ENCODE peak calls at places on chromosomes 16 and 17, in eight cellular contexts. One of them, this sample, is unnamed.

GRCh38 chr16:89374393-89374948 is 115.9 kb downstream of the ANKRD11 start:
- DNase-seq in BE2C: peak
- DNase-seq in cardiac fibroblast: no peak
- DNase-seq in neural progenitor cell: peak
- DNase-seq in WTC11: peak
- DNase-seq in H1: no peak
- DNase-seq in cardiac muscle cell: peak
- DNase-seq in AG09319: no peak
- DNase-seq in this sample: no peak

GRCh38 chr17:56681561-56682266 is 88.2 kb downstream of the NOG start:
- DNase-seq in BE2C: no peak
- DNase-seq in cardiac fibroblast: peak
- DNase-seq in neural progenitor cell: no peak
- DNase-seq in WTC11: no peak
- DNase-seq in H1: no peak
- DNase-seq in cardiac muscle cell: no peak
- DNase-seq in AG09319: no peak
- DNase-seq in this sample: no peak

GRCh38 chr16:2992383-2993081 is 12.3 kb upstream of the PKMYT1 start:
- DNase-seq in BE2C: no peak
- DNase-seq in cardiac fibroblast: no peak
- DNase-seq in neural progenitor cell: no peak
- DNase-seq in WTC11: no peak
- DNase-seq in H1: no peak
- DNase-seq in cardiac muscle cell: no peak
- DNase-seq in AG09319: no peak
- DNase-seq in this sample: no peak

GRCh38 chr17:35726609-35727460 is 4.6 kb upstream of the RASL10B start:
- DNase-seq in BE2C: peak
- DNase-seq in cardiac fibroblast: peak
- DNase-seq in neural progenitor cell: no peak
- DNase-seq in WTC11: no peak
- DNase-seq in H1: peak
- DNase-seq in cardiac muscle cell: peak
- DNase-seq in AG09319: peak
- DNase-seq in this sample: no peak

GRCh38 chr17:82396601-82397435 is 21.3 kb upstream of the HEXD start:
- DNase-seq in BE2C: no peak
- DNase-seq in cardiac fibroblast: peak
- DNase-seq in neural progenitor cell: no peak
- DNase-seq in WTC11: no peak
- DNase-seq in H1: no peak
- DNase-seq in cardiac muscle cell: peak
- DNase-seq in AG09319: peak
- DNase-seq in this sample: no peak

GRCh38 chr16:64196444-64196843 is 925.4 kb downstream of the CDH11 start:
- DNase-seq in BE2C: no peak
- DNase-seq in cardiac fibroblast: peak
- DNase-seq in neural progenitor cell: no peak
- DNase-seq in WTC11: no peak
- DNase-seq in H1: no peak
- DNase-seq in cardiac muscle cell: no peak
- DNase-seq in AG09319: peak
- DNase-seq in this sample: no peak

GRCh38 chr17:73194514-73195222 is 1.8 kb downstream of the COG1 start:
- DNase-seq in BE2C: no peak
- DNase-seq in cardiac fibroblast: no peak
- DNase-seq in neural progenitor cell: no peak
- DNase-seq in WTC11: no peak
- DNase-seq in H1: no peak
- DNase-seq in cardiac muscle cell: no peak
- DNase-seq in AG09319: no peak
- DNase-seq in this sample: no peak

GRCh38 chr17:78130080-78130438 is 512 bp upstream of the TMC8 start:
- DNase-seq in BE2C: no peak
- DNase-seq in cardiac fibroblast: no peak
- DNase-seq in neural progenitor cell: no peak
- DNase-seq in WTC11: no peak
- DNase-seq in H1: no peak
- DNase-seq in cardiac muscle cell: no peak
- DNase-seq in AG09319: no peak
- DNase-seq in this sample: no peak

GRCh38 chr16:49589721-49590120 is 216.1 kb downstream of the C16orf78 start:
- DNase-seq in BE2C: no peak
- DNase-seq in cardiac fibroblast: no peak
- DNase-seq in neural progenitor cell: peak
- DNase-seq in WTC11: peak
- DNase-seq in H1: peak
- DNase-seq in cardiac muscle cell: no peak
- DNase-seq in AG09319: no peak
- DNase-seq in this sample: peak

GRCh38 chr17:82901356-82901755 is 61.5 kb upstream of the ZNF750 start:
- DNase-seq in BE2C: no peak
- DNase-seq in cardiac fibroblast: no peak
- DNase-seq in neural progenitor cell: no peak
- DNase-seq in WTC11: no peak
- DNase-seq in H1: no peak
- DNase-seq in cardiac muscle cell: no peak
- DNase-seq in AG09319: no peak
- DNase-seq in this sample: no peak

GRCh38 chr16:65318590-65319267 is 196.9 kb upstream of the CDH11 start:
- DNase-seq in BE2C: no peak
- DNase-seq in cardiac fibroblast: no peak
- DNase-seq in neural progenitor cell: peak
- DNase-seq in WTC11: no peak
- DNase-seq in H1: no peak
- DNase-seq in cardiac muscle cell: no peak
- DNase-seq in AG09319: no peak
- DNase-seq in this sample: no peak

GRCh38 chr17:63740464-63741181 is 976 bp downstream of the STRADA start:
- DNase-seq in BE2C: no peak
- DNase-seq in cardiac fibroblast: peak
- DNase-seq in neural progenitor cell: no peak
- DNase-seq in WTC11: no peak
- DNase-seq in H1: no peak
- DNase-seq in cardiac muscle cell: no peak
- DNase-seq in AG09319: no peak
- DNase-seq in this sample: no peak

DNA sequence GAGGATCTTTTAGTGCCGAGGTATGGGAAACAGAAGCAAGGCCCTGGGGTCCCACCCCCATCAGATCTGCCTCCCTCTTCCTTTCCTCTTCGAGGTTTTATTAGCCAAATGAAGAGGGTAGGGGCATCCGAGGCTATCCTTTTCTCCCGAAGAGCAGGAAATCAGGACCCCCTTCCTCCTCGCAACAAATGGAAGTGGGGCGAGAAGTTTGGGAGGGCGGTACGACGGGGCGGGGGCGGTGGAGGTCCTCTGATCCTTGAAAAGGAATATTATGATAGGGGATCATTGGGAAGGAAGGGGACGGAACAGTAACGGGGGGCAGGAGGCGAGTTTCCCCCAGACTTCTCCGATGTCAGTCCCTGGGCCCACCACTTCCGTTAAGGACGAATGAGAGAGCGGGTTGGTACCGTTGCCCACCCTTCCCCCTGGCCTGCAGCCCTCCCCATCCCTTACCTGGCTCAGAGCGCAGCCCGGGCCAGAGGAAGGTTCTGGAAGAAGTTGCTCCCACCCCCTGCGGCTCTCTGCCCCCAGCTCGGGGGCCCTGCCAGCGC is 309 bp downstream of the FOXJ1 start:
- DNase-seq in BE2C: no peak
- DNase-seq in cardiac fibroblast: no peak
- DNase-seq in neural progenitor cell: no peak
- DNase-seq in WTC11: no peak
- DNase-seq in H1: no peak
- DNase-seq in cardiac muscle cell: no peak
- DNase-seq in AG09319: no peak
- DNase-seq in this sample: no peak
- TF ChIP-seq CTCF in BE2C: no peak
- TF ChIP-seq CTCF in cardiac fibroblast: no peak
- TF ChIP-seq CTCF in neural progenitor cell: no peak
- TF ChIP-seq CTCF in WTC11: no peak
- TF ChIP-seq CTCF in H1: no peak
- TF ChIP-seq CTCF in cardiac muscle cell: no peak
- TF ChIP-seq CTCF in AG09319: no peak
- TF ChIP-seq CTCF in this sample: no peak

GRCh38 chr17:1055751-1056645 is 59.1 kb downstream of the TIMM22 start:
- DNase-seq in BE2C: peak
- DNase-seq in cardiac fibroblast: peak
- DNase-seq in neural progenitor cell: peak
- DNase-seq in WTC11: peak
- DNase-seq in H1: peak
- DNase-seq in cardiac muscle cell: peak
- DNase-seq in AG09319: peak
- DNase-seq in this sample: peak
- TF ChIP-seq CTCF in BE2C: peak
- TF ChIP-seq CTCF in cardiac fibroblast: peak
- TF ChIP-seq CTCF in neural progenitor cell: peak
- TF ChIP-seq CTCF in WTC11: peak
- TF ChIP-seq CTCF in H1: peak
- TF ChIP-seq CTCF in cardiac muscle cell: peak
- TF ChIP-seq CTCF in AG09319: peak
- TF ChIP-seq CTCF in this sample: peak

GRCh38 chr17:11643851-11644250 is 45.6 kb downstream of the DNAH9 start:
- DNase-seq in BE2C: no peak
- DNase-seq in cardiac fibroblast: no peak
- DNase-seq in neural progenitor cell: no peak
- DNase-seq in WTC11: no peak
- DNase-seq in H1: no peak
- DNase-seq in cardiac muscle cell: no peak
- DNase-seq in AG09319: no peak
- DNase-seq in this sample: no peak

GRCh38 chr17:11645426-11645825 is 47.2 kb downstream of the DNAH9 start:
- DNase-seq in BE2C: no peak
- DNase-seq in cardiac fibroblast: no peak
- DNase-seq in neural progenitor cell: no peak
- DNase-seq in WTC11: no peak
- DNase-seq in H1: no peak
- DNase-seq in cardiac muscle cell: no peak
- DNase-seq in AG09319: no peak
- DNase-seq in this sample: no peak

GRCh38 chr17:11642655-11643054 is 44.4 kb downstream of the DNAH9 start:
- DNase-seq in BE2C: no peak
- DNase-seq in cardiac fibroblast: no peak
- DNase-seq in neural progenitor cell: no peak
- DNase-seq in WTC11: no peak
- DNase-seq in H1: no peak
- DNase-seq in cardiac muscle cell: no peak
- DNase-seq in AG09319: no peak
- DNase-seq in this sample: no peak

GRCh38 chr17:11641521-11642275 is 43.4 kb downstream of the DNAH9 start:
- DNase-seq in BE2C: no peak
- DNase-seq in cardiac fibroblast: no peak
- DNase-seq in neural progenitor cell: no peak
- DNase-seq in WTC11: no peak
- DNase-seq in H1: no peak
- DNase-seq in cardiac muscle cell: no peak
- DNase-seq in AG09319: no peak
- DNase-seq in this sample: no peak

DNA sequence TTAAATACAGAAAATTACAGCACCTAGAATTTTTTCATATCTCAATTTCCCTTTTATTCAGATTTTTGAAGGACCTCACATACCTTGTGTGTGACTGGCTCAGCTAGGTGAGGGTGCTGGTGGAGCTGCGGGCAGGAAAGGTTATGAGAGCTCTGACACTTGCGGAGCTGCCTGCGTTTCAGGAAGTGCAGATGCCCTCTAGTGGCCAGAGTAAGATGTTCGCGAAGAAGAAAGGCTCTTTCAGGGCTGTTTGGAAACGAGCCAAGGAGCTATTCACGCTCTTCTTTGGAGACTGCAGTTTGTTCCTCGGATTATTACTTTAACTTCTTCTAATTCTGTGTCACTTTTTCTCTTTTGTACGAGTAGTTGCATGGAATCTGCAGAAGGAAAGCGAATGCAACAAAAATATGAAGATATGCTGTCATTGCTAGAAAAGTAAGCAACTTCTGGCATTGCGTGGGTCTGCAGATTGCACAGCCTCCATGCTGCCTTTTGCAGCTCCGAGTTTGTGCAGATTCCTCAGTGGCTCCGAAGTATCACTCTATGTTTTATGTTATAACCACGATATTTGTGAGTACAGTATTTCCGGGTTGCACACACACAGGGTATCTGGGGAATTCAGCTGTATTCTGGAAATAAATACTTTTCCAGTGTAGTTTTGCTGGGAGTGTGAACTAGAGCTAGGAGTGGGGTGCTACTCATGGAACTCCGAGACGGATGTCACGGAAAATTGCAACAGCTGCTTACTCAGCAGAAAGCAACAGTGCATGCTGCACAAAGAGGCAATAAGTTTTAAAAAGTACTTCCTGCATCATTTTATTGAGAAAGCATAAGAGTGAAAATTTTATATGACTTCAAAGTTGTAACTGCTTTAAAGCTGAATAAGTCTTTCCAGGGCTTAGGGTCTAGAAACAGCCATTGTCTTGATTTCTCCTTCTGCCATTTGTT is 46.3 kb downstream of the DNAH9 start:
- DNase-seq in BE2C: peak
- DNase-seq in cardiac fibroblast: peak
- DNase-seq in neural progenitor cell: peak
- DNase-seq in WTC11: peak
- DNase-seq in H1: peak
- DNase-seq in cardiac muscle cell: peak
- DNase-seq in AG09319: no peak
- DNase-seq in this sample: no peak
- TF ChIP-seq CTCF in BE2C: peak
- TF ChIP-seq CTCF in cardiac fibroblast: peak
- TF ChIP-seq CTCF in neural progenitor cell: peak
- TF ChIP-seq CTCF in WTC11: peak
- TF ChIP-seq CTCF in H1: peak
- TF ChIP-seq CTCF in cardiac muscle cell: peak
- TF ChIP-seq CTCF in AG09319: peak
- TF ChIP-seq CTCF in this sample: peak

GRCh38 chr17:75683467-75684041 is 16.4 kb downstream of the SAP30BP start:
- DNase-seq in BE2C: no peak
- DNase-seq in cardiac fibroblast: no peak
- DNase-seq in neural progenitor cell: no peak
- DNase-seq in WTC11: no peak
- DNase-seq in H1: no peak
- DNase-seq in cardiac muscle cell: no peak
- DNase-seq in AG09319: no peak
- DNase-seq in this sample: no peak

GRCh38 chr17:75681289-75681688 is 14.2 kb downstream of the SAP30BP start:
- DNase-seq in BE2C: no peak
- DNase-seq in cardiac fibroblast: peak
- DNase-seq in neural progenitor cell: no peak
- DNase-seq in WTC11: no peak
- DNase-seq in H1: no peak
- DNase-seq in cardiac muscle cell: no peak
- DNase-seq in AG09319: peak
- DNase-seq in this sample: peak

GRCh38 chr17:75680431-75680830 is 13.3 kb downstream of the SAP30BP start:
- DNase-seq in BE2C: no peak
- DNase-seq in cardiac fibroblast: no peak
- DNase-seq in neural progenitor cell: no peak
- DNase-seq in WTC11: no peak
- DNase-seq in H1: no peak
- DNase-seq in cardiac muscle cell: no peak
- DNase-seq in AG09319: no peak
- DNase-seq in this sample: peak

GRCh38 chr17:75676461-75676860 is 9.3 kb downstream of the SAP30BP start:
- DNase-seq in BE2C: no peak
- DNase-seq in cardiac fibroblast: no peak
- DNase-seq in neural progenitor cell: no peak
- DNase-seq in WTC11: no peak
- DNase-seq in H1: no peak
- DNase-seq in cardiac muscle cell: no peak
- DNase-seq in AG09319: no peak
- DNase-seq in this sample: no peak

GRCh38 chr17:75679706-75680201 is 12.6 kb downstream of the SAP30BP start:
- DNase-seq in BE2C: no peak
- DNase-seq in cardiac fibroblast: peak
- DNase-seq in neural progenitor cell: no peak
- DNase-seq in WTC11: no peak
- DNase-seq in H1: no peak
- DNase-seq in cardiac muscle cell: no peak
- DNase-seq in AG09319: no peak
- DNase-seq in this sample: peak
- TF ChIP-seq CTCF in BE2C: no peak
- TF ChIP-seq CTCF in cardiac fibroblast: peak
- TF ChIP-seq CTCF in neural progenitor cell: no peak
- TF ChIP-seq CTCF in WTC11: no peak
- TF ChIP-seq CTCF in H1: no peak
- TF ChIP-seq CTCF in cardiac muscle cell: peak
- TF ChIP-seq CTCF in AG09319: peak
- TF ChIP-seq CTCF in this sample: peak

This sample was measured in spleen.